ENCODE peak calls at places on chromosomes 13 and 19, in six cellular contexts. F is HFF-Myc, O is NCI-H524, E is uterus, G is ELR, L is lower leg skin. K is an unnamed sample.

GRCh38 chr13:25806304-25806974 is 245.4 kb downstream of the SHISA2 start:
- DNase-seq in L (no peak), E (no peak), O (no peak), F (no peak), G (peak; percentile 42), K (no peak)

GRCh38 chr19:7535035-7535992 is at the start of gene PNPLA6:
- DNase-seq in G (peak; percentile 95), O (peak; percentile 96), E (peak; percentile 97), L (peak; percentile 94), F (peak; percentile 76), K (peak; percentile 82)

GRCh38 chr19:32652893-32653625 is 21.9 kb downstream of the ANKRD27 start:
- DNase-seq in F (peak; percentile 22), E (peak; percentile 44), O (no peak), L (no peak), G (no peak), K (no peak)

GRCh38 chr19:18313398-18313797 is 9.5 kb downstream of the LSM4 start:
- DNase-seq in G (no peak), L (no peak), O (no peak), E (no peak), F (no peak), K (no peak)

GRCh38 chr19:41939861-41940442 is 11.7 kb upstream of the ERFL start:
- DNase-seq in L (no peak), O (peak; percentile 50), F (no peak), E (no peak), G (peak; percentile 41), K (no peak)

GRCh38 chr19:54209748-54210494 is 9.3 kb downstream of the RPS9 start:
- DNase-seq in L (peak; percentile 85), F (peak; percentile 95), O (peak; percentile 20), E (peak; percentile 80), G (peak; percentile 96), K (peak; percentile 86)

GRCh38 chr19:41352609-41353465 is 885 bp downstream of the TGFB1 start:
- DNase-seq in F (no peak), L (peak; percentile 66), G (peak; percentile 71), O (peak; percentile 52), E (peak; percentile 67), K (no peak)

GRCh38 chr19:41023193-41023592 is 32.1 kb downstream of the CYP2B6 start:
- DNase-seq in F (no peak), E (no peak), L (no peak), G (no peak), O (no peak), K (no peak)

GRCh38 chr13:21486322-21486721 is 27.2 kb upstream of the ZDHHC20 start:
- DNase-seq in L (no peak), G (no peak), O (no peak), F (no peak), E (no peak), K (no peak)

GRCh38 chr19:43598445-43599240 is 2.2 kb downstream of the ZNF576 start:
- DNase-seq in F (no peak), L (no peak), E (no peak), G (no peak), O (no peak), K (no peak)

GRCh38 chr19:41988947-41989346 is 5.1 kb downstream of the ATP1A3 start:
- DNase-seq in E (no peak), L (no peak), O (no peak), G (no peak), F (no peak), K (no peak)

GRCh38 chr13:73248711-73249580 is 190.1 kb downstream of the KLF5 start:
- DNase-seq in F (no peak), G (no peak), E (no peak), O (no peak), L (peak; percentile 61), K (no peak)

GRCh38 chr19:55544776-55545439 is 435 bp downstream of the SBK3 start:
- DNase-seq in F (no peak), E (no peak), L (no peak), G (no peak), O (no peak), K (no peak)

GRCh38 chr19:50501568-50502475 is 9.2 kb downstream of the JOSD2 start:
- DNase-seq in L (no peak), F (no peak), G (no peak), O (no peak), E (no peak), K (no peak)

GRCh38 chr19:1577929-1578618 is 9.9 kb upstream of the MEX3D start:
- DNase-seq in F (no peak), G (no peak), E (no peak), O (no peak), L (no peak), K (no peak)

GRCh38 chr19:4061683-4062575 is 4.8 kb downstream of the ZBTB7A start:
- DNase-seq in O (no peak), G (no peak), L (no peak), F (no peak), E (peak; percentile 37), K (no peak)

GRCh38 chr19:46353730-46354528 is 7.0 kb downstream of the PPP5C start:
- DNase-seq in L (no peak), G (no peak), O (no peak), E (no peak), F (no peak), K (no peak)

GRCh38 chr13:21526707-21527454 is 67.8 kb upstream of the ZDHHC20 start:
- DNase-seq in F (no peak), G (no peak), L (no peak), O (no peak), E (no peak), K (no peak)

GRCh38 chr19:13047374-13047773 is 52.1 kb downstream of the NFIX start:
- DNase-seq in E (no peak), G (no peak), F (no peak), L (no peak), O (no peak), K (no peak)